ENCODE peak calls at places on chromosomes 7 and 10, in eight cellular contexts. X, S, R, G, B, K, W and T are unnamed samples.

GRCh38 chr10:6416892-6417512 is 163.1 kb downstream of the PRKCQ start:
- DNase-seq in K (peak; percentile 76), G (no peak), B (no peak), W (no peak), R (peak; percentile 88), S (peak; percentile 56), X (peak; percentile 69), T (peak; percentile 65)

GRCh38 chr10:128463991-128464755 is 337.9 kb upstream of the MKI67 start:
- DNase-seq in R (peak; percentile 62), W (peak; percentile 57), K (peak; percentile 57), S (peak; percentile 13), X (peak; percentile 13), B (no peak), G (peak; percentile 88), T (peak; percentile 20)

GRCh38 chr10:21334891-21335696 is 190.4 kb downstream of the SKIDA1 start:
- DNase-seq in G (peak; percentile 83), X (no peak), K (no peak), R (peak; percentile 84), S (peak; percentile 90), W (peak; percentile 69), B (peak; percentile 64), T (no peak)

GRCh38 chr10:19889279-19889678 is 73.0 kb downstream of the PLXDC2 start:
- DNase-seq in X (no peak), G (no peak), B (peak; percentile 1), W (no peak), R (no peak), S (peak; percentile 22), K (no peak), T (no peak)

GRCh38 chr7:65422670-65423069 is 49.0 kb downstream of the ZNF92 start:
- DNase-seq in G (no peak), X (no peak), S (no peak), B (no peak), W (no peak), R (no peak), K (no peak), T (no peak)

GRCh38 chr10:78038791-78039547 is 5.3 kb downstream of the RPS24 start:
- DNase-seq in G (no peak), W (no peak), K (no peak), B (no peak), R (no peak), X (no peak), S (no peak), T (no peak)

GRCh38 chr10:123781956-123782500 is 109.6 kb downstream of the CPXM2 start:
- DNase-seq in X (no peak), W (peak; percentile 40), R (no peak), G (no peak), K (peak; percentile 48), B (no peak), S (no peak), T (no peak)

GRCh38 chr7:134174797-134175261 is 47.7 kb downstream of the LRGUK start:
- DNase-seq in S (peak; percentile 82), R (peak; percentile 52), B (peak; percentile 34), W (no peak), G (no peak), K (no peak), X (no peak), T (no peak)

GRCh38 chr10:125232841-125233240 is 72.5 kb upstream of the CTBP2 start:
- DNase-seq in X (no peak), G (no peak), K (no peak), W (no peak), S (peak; percentile 9), R (no peak), B (no peak), T (no peak)

GRCh38 chr10:125230251-125230650 is 69.9 kb upstream of the CTBP2 start:
- DNase-seq in G (no peak), W (no peak), X (no peak), B (no peak), R (no peak), S (no peak), K (no peak), T (no peak)

GRCh38 chr10:125235093-125236069 is 75.0 kb upstream of the CTBP2 start:
- DNase-seq in K (no peak), S (no peak), X (no peak), W (peak; percentile 40), G (no peak), R (no peak), B (no peak), T (no peak)

GRCh38 chr10:125231116-125231812 is 70.9 kb upstream of the CTBP2 start:
- DNase-seq in R (peak; percentile 96), K (no peak), X (no peak), G (no peak), W (peak; percentile 69), B (peak; percentile 82), S (peak; percentile 93), T (peak; percentile 61)

GRCh38 chr10:125231813-125232475 is 71.6 kb upstream of the CTBP2 start:
- DNase-seq in K (no peak), G (no peak), W (no peak), S (no peak), R (no peak), X (no peak), B (no peak), T (no peak)
- H3K4me3 ChIP-seq in K (no peak overlapping the region), G (no peak overlapping the region), W (no peak overlapping the region), S (no peak overlapping the region), R (no peak overlapping the region), X (no peak overlapping the region), B (no peak overlapping the region), T (no peak overlapping the region)

DNA sequence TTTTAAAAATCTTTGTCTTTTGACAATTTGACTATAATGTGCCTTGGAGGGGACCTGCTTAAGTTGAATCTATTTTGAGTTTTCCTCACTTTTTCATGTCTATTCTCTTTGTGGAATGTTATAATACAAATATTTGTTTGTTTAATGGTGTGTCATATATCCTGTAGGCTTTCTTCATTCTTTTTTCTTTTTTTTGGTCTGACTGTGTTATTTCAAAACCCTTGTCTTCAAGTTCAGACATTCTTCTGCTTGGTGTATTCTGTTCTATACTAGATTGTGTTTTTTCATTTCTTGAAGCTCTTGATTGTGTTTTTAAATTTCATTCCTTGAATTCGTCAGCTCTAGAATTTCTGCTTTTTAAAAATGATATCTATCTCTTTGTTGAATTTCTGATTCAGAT is 228.2 kb downstream of the STK31 start:
- DNase-seq in B (no peak), K (no peak), R (no peak), S (no peak), W (no peak), X (no peak), G (no peak), T (no peak)
- H3K4me3 ChIP-seq in B (no peak overlapping the region), K (no peak overlapping the region), R (no peak overlapping the region), S (no peak overlapping the region), W (no peak overlapping the region), X (no peak overlapping the region), G (no peak overlapping the region), T (no peak overlapping the region)

GRCh38 chr10:43262043-43262901 is 4.6 kb downstream of the RASGEF1A start:
- DNase-seq in W (peak; percentile 65), G (peak; percentile 64), X (no peak), K (peak; percentile 93), B (no peak), R (peak; percentile 67), S (no peak), T (peak; percentile 92)

GRCh38 chr10:43262902-43263466 is 3.9 kb downstream of the RASGEF1A start:
- DNase-seq in R (no peak), K (no peak), S (no peak), B (no peak), W (no peak), G (peak; percentile 68), X (no peak), T (no peak)

GRCh38 chr10:43264324-43264986 is 2.4 kb downstream of the RASGEF1A start:
- DNase-seq in G (peak; percentile 45), B (no peak), K (no peak), W (peak; percentile 43), S (no peak), R (no peak), X (no peak), T (peak; percentile 61)

GRCh38 chr10:43264987-43265798 is 1.7 kb downstream of the RASGEF1A start:
- DNase-seq in K (no peak), X (no peak), B (no peak), W (no peak), S (no peak), R (no peak), G (peak; percentile 64), T (peak; percentile 54)

DNA sequence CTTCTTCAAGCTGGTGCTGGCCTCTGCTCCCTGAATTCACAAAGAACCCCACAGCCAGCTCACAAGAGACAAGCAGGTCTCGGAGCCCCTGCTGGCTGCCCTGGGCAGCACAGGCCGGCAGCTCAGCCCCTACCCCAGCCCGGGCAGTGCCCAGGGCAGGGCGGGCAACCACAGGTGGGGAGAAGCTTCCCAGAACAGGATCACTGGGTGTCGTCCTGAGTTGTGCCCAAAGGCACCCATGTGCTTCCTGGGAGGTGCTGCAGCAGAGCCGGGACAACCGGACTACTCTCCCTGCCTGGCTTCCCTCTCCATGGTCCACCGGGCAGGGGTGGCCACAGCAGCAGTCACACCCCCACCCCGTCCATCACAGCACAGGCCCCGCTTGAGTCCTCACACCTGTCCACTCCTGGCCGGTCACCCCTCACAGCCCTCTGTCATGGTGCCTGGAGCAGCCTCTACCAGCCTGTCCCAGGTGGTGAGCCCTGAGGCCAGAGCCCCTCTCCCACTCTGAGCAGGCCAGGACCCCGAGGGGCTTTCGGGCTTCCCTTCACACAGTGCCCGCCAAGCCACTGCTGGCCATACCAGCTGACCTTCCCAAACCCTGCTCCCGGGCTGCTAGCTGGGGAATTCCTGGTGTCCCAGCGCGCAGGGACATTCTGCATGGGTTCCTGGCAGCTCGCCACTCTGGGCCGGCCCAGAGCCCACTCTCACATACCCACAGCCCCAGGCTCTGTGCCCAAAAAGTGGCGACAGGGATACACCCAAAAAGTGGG is 3.1 kb downstream of the RASGEF1A start:
- DNase-seq in G (peak; percentile 75), B (no peak), R (no peak), W (peak; percentile 66), K (peak; percentile 42), X (no peak), S (no peak), T (peak; percentile 87)
- H3K4me3 ChIP-seq in G (no peak overlapping the region), B (no peak overlapping the region), R (no peak overlapping the region), W (no peak overlapping the region), K (no peak overlapping the region), X (no peak overlapping the region), S (no peak overlapping the region), T (no peak overlapping the region)

GRCh38 chr7:26510226-26510957 is 218.7 kb downstream of the SNX10 start:
- DNase-seq in W (no peak), R (no peak), S (no peak), G (no peak), X (no peak), B (no peak), K (no peak), T (no peak)

GRCh38 chr7:26508481-26508880 is 216.8 kb downstream of the SNX10 start:
- DNase-seq in B (no peak), R (no peak), S (no peak), G (no peak), X (no peak), K (no peak), W (no peak), T (peak; percentile 40)

GRCh38 chr7:26507375-26508068 is 215.9 kb downstream of the SNX10 start:
- DNase-seq in K (no peak), G (no peak), S (no peak), B (no peak), X (no peak), W (no peak), R (no peak), T (no peak)

GRCh38 chr7:26506196-26506595 is 214.5 kb downstream of the SNX10 start:
- DNase-seq in R (no peak), K (no peak), X (no peak), G (no peak), S (no peak), B (no peak), W (no peak), T (no peak)

DNA sequence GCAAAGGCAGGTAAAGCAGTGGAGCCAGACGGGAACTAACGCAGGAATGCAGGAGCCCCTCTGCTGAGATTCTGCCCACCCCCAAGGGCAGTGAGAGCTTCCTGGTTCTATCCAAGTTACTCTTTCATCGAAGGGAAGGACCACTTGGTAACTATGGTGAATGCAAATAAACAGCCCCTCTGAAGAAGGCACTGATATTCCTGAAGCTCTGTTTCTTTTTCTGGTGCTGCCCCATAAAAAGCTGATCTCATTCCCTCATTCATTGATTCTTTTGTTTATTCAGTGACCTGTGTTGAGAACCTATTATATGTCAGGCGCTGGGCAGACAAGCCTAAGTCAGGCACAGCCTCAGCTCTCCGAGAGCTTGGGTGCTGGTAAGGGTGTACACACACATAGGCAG is 217.3 kb downstream of the SNX10 start:
- DNase-seq in X (no peak), R (peak; percentile 42), W (no peak), S (no peak), G (no peak), B (no peak), K (peak; percentile 15), T (peak; percentile 47)
- H3K4me3 ChIP-seq in X (no peak overlapping the region), R (no peak overlapping the region), W (no peak overlapping the region), S (no peak overlapping the region), G (no peak overlapping the region), B (no peak overlapping the region), K (no peak overlapping the region), T (no peak overlapping the region)